ENCODE peak calls at places on chromosomes 13 and 19, in nine cellular contexts. T is left lobe of liver; O is dorsolateral prefrontal cortex; C is activated CD4-positive, CD25-positive, alpha-beta regulatory T cell treated with anti-CD3 and anti-CD28 coated beads, Interleukin-2, amount 50 U/mL, for 16 hours; H is colonic mucosa; W is neural crest cell; X is Ammon's horn; B is NCI-H524 treated with DMSO at 0.1 percent for 48 hours; K is RKO. D is an unnamed sample.
A peak's percentile ranks its signal among the peaks of the same experiment; 100 is the strongest.

GRCh38 chr13:73765651-73766384 is 368.4 kb downstream of the KLF12 start:
- DNase-seq in T (peak; percentile 86), O (peak; percentile 81), C (peak; percentile 42), H (peak; percentile 91), W (peak; percentile 60), X (peak; percentile 86), B (peak; percentile 78), K (no peak), D (no peak)

GRCh38 chr13:79126706-79127105 is 279.3 kb downstream of the RBM26 start:
- DNase-seq in T (no peak), O (no peak), C (no peak), H (no peak), W (no peak), X (no peak), B (no peak), K (no peak), D (peak; percentile 8)

GRCh38 chr19:13629687-13630357 is 123.5 kb upstream of the CACNA1A start:
- DNase-seq in T (no peak), O (no peak), C (no peak), H (no peak), W (no peak), X (no peak), B (no peak), K (peak; percentile 90), D (peak; percentile 69)

GRCh38 chr13:30776661-30777060 is 41.3 kb downstream of the ALOX5AP start:
- DNase-seq in T (no peak), O (no peak), C (no peak), H (no peak), W (no peak), X (no peak), B (no peak), K (no peak), D (no peak)

GRCh38 chr13:99796175-99796819 is 175.3 kb downstream of the ZIC5 start:
- DNase-seq in T (no peak), O (no peak), C (no peak), H (peak; percentile 38), W (peak; percentile 79), X (no peak), B (no peak), K (peak; percentile 31), D (peak; percentile 34)

GRCh38 chr19:31353826-31354225 is 4.6 kb upstream of the TSHZ3 start:
- DNase-seq in T (no peak), O (no peak), C (no peak), H (no peak), W (no peak), X (no peak), B (no peak), K (no peak), D (no peak)

GRCh38 chr13:27835799-27836198 is 43.5 kb downstream of the GSX1 start:
- DNase-seq in T (no peak), O (no peak), C (no peak), H (no peak), W (no peak), X (no peak), B (no peak), K (no peak), D (no peak)

GRCh38 chr19:6056801-6057650 is 53.3 kb downstream of the RFX2 start:
- DNase-seq in T (peak; percentile 54), O (peak; percentile 38), C (no peak), H (peak; percentile 65), W (no peak), X (peak; percentile 82), B (no peak), K (peak; percentile 24), D (peak; percentile 92)

GRCh38 chr13:29379281-29379680 is 216.2 kb downstream of the SLC7A1 start:
- DNase-seq in T (no peak), O (no peak), C (no peak), H (no peak), W (no peak), X (no peak), B (no peak), K (no peak), D (no peak)